ENCODE peak calls at places on chromosomes 13 and 19, in seven cellular contexts. F is Caco-2; T is naive thymus-derived CD4-positive, alpha-beta T cell; X is IMR-90; N is lung; R is thoracic aorta; M is left lung. Y is an unnamed sample. For H3K36me3, the result is how much of the 10 kb centered on the place peaks cover.

GRCh38 chr13:45055198-45055901 is 65.0 kb upstream of the GTF2F2 start:
- DNase-seq in F (no peak), X (peak), R (no peak), T (no peak), N (no peak), M (no peak), Y (no peak)

GRCh38 chr13:46739447-46740125 is 57.4 kb downstream of the ESD start:
- DNase-seq in F (no peak), X (no peak), T (no peak), N (no peak), M (no peak), R (no peak), Y (no peak)

GRCh38 chr19:12665281-12665573 is 1.3 kb downstream of the MAN2B1 start:
- DNase-seq in R (no peak), N (peak), X (no peak), F (no peak), T (peak), M (peak), Y (peak)

GRCh38 chr13:26041476-26041875 is 10.3 kb downstream of the SHISA2 start:
- DNase-seq in M (no peak), T (no peak), R (no peak), X (no peak), F (no peak), N (no peak), Y (no peak)

GRCh38 chr19:52507266-52507665 is 20.2 kb upstream of the ZNF808 start:
- DNase-seq in R (no peak), T (no peak), M (no peak), F (no peak), N (no peak), X (no peak), Y (no peak)

GRCh38 chr19:18589380-18590272 is 1.0 kb downstream of the REX1BD start:
- DNase-seq in M (peak), N (peak), X (peak), R (no peak), T (peak), F (peak), Y (peak)

GRCh38 chr19:12224676-12225075 is 61.8 kb downstream of the ZNF136 start:
- DNase-seq in R (no peak), N (no peak), X (no peak), M (no peak), F (no peak), T (no peak), Y (no peak)

GRCh38 chr19:3129112-3129511 is 6.7 kb upstream of the GNA15 start:
- DNase-seq in X (peak), M (no peak), T (no peak), F (no peak), R (no peak), N (no peak), Y (no peak)

GRCh38 chr13:84297246-84297645 is 415.0 kb upstream of the SLITRK1 start:
- DNase-seq in T (no peak), X (peak), M (no peak), N (no peak), F (no peak), R (no peak), Y (no peak)

GRCh38 chr13:74026753-74027152 is 107.5 kb downstream of the KLF12 start:
- DNase-seq in X (peak), N (no peak), M (no peak), R (no peak), T (peak), F (no peak), Y (peak)

GRCh38 chr19:50649433-50650391 is at the start of gene C19orf81:
- DNase-seq in M (no peak), N (no peak), F (peak), T (no peak), X (peak), R (no peak), Y (no peak)

GRCh38 chr13:111139452-111139851 is 24.3 kb downstream of the ARHGEF7 start:
- DNase-seq in N (no peak), F (no peak), R (no peak), X (no peak), T (no peak), M (peak), Y (no peak)

GRCh38 chr13:73740681-73741080 is 393.5 kb downstream of the KLF12 start:
- DNase-seq in F (no peak), R (no peak), X (peak), M (no peak), N (no peak), T (no peak), Y (no peak)

GRCh38 chr13:37134411-37135041 is 29.1 kb upstream of the CSNK1A1L start:
- DNase-seq in X (peak), M (no peak), F (no peak), N (no peak), R (no peak), T (no peak), Y (no peak)

GRCh38 chr19:32017341-32017948 is 328.0 kb upstream of the ZNF507 start:
- DNase-seq in M (no peak), R (no peak), X (no peak), T (no peak), F (no peak), N (no peak), Y (no peak)

GRCh38 chr19:15269806-15270205 is 37.6 kb upstream of the EPHX3 start:
- DNase-seq in R (no peak), M (no peak), F (no peak), N (no peak), T (no peak), X (no peak), Y (no peak)

GRCh38 chr19:15268928-15269253 is 36.6 kb upstream of the EPHX3 start:
- DNase-seq in R (no peak), X (no peak), F (no peak), M (no peak), N (no peak), T (no peak), Y (no peak)

GRCh38 chr19:15276620-15277019 is 44.4 kb upstream of the EPHX3 start:
- DNase-seq in R (no peak), T (no peak), N (no peak), M (no peak), F (no peak), X (no peak), Y (no peak)

GRCh38 chr19:15279326-15279904 is 47.2 kb upstream of the EPHX3 start:
- DNase-seq in N (no peak), F (no peak), T (no peak), R (no peak), X (no peak), M (no peak), Y (no peak)

DNA sequence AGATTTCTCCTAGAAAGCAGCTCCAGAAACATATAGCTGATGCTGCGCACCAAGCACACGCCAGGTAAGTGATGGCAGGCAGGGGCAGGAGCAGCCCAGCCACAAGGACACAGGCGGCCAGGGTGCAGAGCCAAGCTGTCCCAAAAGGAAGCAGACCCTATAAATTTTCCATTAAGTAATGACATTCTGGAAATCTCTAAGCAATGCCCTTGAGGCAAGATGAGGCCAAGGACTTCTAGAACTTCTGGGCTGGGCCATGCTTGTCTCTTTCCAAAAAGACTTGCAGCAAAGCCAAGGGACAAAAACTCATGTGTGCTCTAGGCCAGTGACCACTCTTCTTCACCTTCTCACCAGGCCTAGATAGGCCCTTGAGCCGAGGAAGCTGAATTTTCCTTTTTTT is 42.2 kb upstream of the EPHX3 start:
- DNase-seq in N (no peak), R (no peak), M (no peak), X (no peak), F (no peak), T (no peak), Y (no peak)
- H3K36me3 ChIP-seq in N (under half), R (under half), M (under half), X (under half), F (under half), T (under half), Y (under half)

GRCh38 chr19:7455600-7456296 is 33.1 kb downstream of the PEX11G start:
- DNase-seq in F (no peak), N (no peak), R (no peak), M (no peak), T (no peak), X (no peak), Y (no peak)
- H3K36me3 ChIP-seq in F (under half), N (under half), R (under half), M (under half), T (under half), X (half or more), Y (under half)

DNA sequence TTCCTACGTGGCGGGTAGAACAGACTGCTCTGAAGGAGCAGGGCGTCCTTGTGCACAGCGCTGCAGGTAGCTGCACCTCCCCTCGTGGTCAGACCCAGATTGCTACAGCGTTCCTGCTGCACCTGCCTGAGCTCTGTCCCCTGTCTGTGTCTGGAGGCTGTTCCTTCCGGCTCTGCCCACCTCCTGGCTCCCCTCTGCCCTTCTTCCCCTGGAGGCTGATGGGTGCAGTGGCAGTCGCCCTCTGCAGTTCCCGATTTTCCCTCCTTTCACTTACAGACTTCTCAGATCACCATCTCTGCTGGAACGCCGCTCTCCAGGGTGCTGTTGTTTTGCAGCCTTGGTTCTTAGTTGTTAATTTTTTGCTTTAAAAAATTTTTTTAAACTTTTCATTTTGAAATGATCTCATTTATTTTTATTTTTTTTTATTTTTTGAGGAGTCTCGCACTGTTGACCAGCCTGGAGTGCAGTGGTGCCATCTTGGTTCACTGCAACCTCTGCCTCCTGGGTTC is 53.6 kb downstream of the SMARCA4 start:
- DNase-seq in R (no peak), T (no peak), X (no peak), M (no peak), N (no peak), F (no peak), Y (no peak)
- H3K36me3 ChIP-seq in R (under half), T (under half), X (half or more), M (under half), N (under half), F (under half), Y (under half)

DNA sequence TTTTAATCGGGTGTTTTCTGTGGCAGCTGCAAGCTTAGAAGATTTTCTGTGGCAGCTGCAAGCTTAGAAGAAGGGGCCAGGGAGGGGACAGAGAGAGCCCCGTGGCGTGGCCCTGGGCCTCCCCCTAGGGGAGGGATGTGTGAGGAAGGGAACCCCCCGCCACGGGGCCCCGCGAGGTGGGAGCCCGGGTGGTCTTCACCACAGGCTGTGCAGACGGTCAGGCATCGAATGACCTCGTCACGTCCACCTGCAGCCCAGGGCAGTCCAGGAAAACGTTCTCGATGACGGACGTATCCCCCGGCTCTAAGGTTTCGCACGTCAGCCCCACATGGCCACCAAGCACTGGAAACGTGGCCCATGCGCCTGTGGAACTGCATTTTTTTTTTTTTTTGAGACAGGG is 8.6 kb downstream of the POLR2E start:
- DNase-seq in M (no peak), T (peak), N (no peak), X (no peak), R (no peak), F (no peak), Y (no peak)
- H3K36me3 ChIP-seq in M (under half), T (under half), N (under half), X (under half), R (under half), F (under half), Y (under half)

GRCh38 chr19:30014770-30015169 is 72.7 kb downstream of the URI1 start:
- DNase-seq in T (no peak), X (no peak), R (no peak), N (no peak), M (no peak), F (no peak), Y (no peak)

GRCh38 chr19:30009013-30009412 is 67.0 kb downstream of the URI1 start:
- DNase-seq in N (no peak), M (no peak), F (no peak), R (no peak), T (no peak), X (no peak), Y (no peak)

GRCh38 chr19:30006206-30006605 is 64.2 kb downstream of the URI1 start:
- DNase-seq in R (no peak), M (no peak), N (no peak), F (no peak), T (no peak), X (no peak), Y (no peak)

GRCh38 chr19:30008169-30008568 is 66.1 kb downstream of the URI1 start:
- DNase-seq in R (no peak), F (no peak), T (no peak), X (no peak), M (no peak), N (no peak), Y (no peak)

DNA sequence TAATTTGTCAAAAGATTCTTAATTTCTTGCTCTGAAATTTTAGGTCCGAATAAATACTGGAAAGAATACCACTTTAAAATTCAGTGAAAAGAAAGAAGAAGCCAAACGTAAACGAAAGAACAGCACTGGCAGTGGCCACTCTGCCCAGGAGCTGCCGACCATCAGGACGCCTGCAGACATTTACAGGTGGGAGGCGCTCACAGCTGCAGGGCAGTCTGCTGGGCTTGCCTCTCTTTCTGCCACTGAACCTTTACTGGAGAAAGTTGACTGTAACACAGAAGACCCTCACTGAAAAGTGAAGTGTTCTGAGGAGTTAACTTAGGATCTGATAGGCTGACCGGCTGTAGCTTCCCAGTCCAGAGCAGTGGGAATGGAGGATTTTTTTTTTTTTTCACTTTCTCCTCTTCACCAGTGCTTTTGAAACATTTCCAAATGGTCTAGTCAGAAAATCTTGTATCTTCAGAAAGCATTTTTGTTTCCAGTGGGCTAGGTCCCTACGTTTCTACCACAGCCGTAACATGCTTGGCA is 69.1 kb downstream of the URI1 start:
- DNase-seq in N (no peak), F (no peak), X (no peak), T (no peak), R (no peak), M (peak), Y (no peak)
- H3K36me3 ChIP-seq in N (under half), F (under half), X (under half), T (under half), R (under half), M (under half), Y (under half)

DNA sequence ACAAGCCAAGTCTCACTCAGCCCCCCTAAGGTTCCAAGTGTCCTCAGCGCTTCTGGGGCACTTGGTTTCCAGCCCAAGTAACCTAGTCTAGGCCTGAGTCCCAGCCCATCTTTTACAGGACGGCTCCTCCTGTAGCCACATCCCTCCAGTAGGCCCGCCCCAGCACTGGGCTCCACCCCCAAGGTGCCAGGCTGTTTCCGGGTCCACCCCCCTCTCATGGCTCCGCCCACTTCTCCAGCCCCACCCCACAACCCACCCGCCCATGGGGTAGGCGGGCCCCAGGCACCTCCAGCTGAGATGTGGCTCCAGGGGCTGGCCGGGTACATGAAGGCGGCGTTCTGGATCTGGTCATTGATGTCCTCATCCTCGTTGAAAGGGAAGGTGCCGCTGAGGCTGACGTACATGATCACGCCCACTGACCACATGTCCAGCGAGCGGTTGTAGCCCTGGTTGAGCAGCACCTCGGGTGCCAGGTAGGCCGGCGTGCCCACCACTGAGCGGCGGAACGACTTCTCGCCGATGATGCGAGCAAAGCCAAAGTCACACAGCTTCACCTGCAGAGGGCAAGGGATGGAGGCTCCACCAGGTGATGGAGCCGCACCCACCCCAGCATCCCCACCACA is 17.2 kb upstream of the DACT3 start:
- DNase-seq in M (peak), F (peak), N (no peak), T (peak), R (no peak), X (no peak), Y (no peak)
- H3K36me3 ChIP-seq in M (under half), F (under half), N (under half), T (under half), R (under half), X (half or more), Y (under half)

DNA sequence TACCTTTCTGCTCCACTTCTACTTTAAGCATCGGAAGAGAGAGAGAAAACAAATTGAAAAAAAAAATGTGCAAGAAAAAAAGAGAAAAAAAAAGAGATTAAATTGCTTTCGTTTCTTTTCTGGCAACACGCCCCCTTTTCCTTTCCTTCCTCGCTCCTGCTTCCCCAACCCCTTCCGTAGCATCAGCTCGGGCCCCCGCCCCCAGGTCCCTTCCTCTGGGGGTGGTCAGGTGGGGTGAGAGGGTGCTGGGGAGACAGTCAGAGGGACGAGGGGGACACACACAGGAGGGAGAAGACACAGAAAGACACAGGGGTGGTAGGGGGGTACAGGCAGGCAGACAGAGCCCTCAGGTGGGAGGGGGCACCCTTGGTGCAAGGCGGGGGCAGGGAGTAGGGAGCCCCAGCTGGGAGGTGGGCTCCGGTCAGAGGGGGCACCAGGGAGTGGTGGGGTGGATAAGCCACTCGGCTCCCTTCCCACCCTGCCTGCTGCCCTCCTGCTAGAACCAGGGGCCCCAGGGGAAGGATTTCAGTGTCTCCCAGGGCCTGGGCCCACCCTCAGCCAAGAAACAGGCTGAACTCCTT is 30.7 kb upstream of the ASF1B start:
- DNase-seq in M (no peak), T (peak), X (no peak), R (no peak), F (no peak), N (no peak), Y (no peak)
- H3K36me3 ChIP-seq in M (under half), T (under half), X (under half), R (under half), F (under half), N (under half), Y (under half)

GRCh38 chr13:24213932-24214331 is 53.4 kb downstream of the SPATA13 start:
- DNase-seq in X (no peak), F (no peak), N (peak), M (no peak), R (no peak), T (no peak), Y (no peak)
- H3K36me3 ChIP-seq in X (under half), F (under half), N (under half), M (under half), R (under half), T (under half), Y (under half)